ENCODE peak calls at places on chromosomes 13 and 19, in seven cellular contexts. One of them, this sample, is unnamed.
A peak's percentile ranks its signal among the peaks of the same experiment; 100 is the strongest.

GRCh38 chr13:44932171-44932849 is 57.0 kb downstream of the NUFIP1 start:
- DNase-seq in dermis blood vessel endothelial cell: no peak
- DNase-seq in HFF-Myc: no peak
- DNase-seq in stimulated activated CD4-positive, alpha-beta T cell treated with anti-CD3 and anti-CD28 coated beads, Interleukin-1b, Interleukin-23, amount 100 ng/mL, for 1 hour: no peak
- DNase-seq in iPS DF 6.9: no peak
- DNase-seq in pulmonary artery endothelial cell: no peak
- DNase-seq in HEK293T: no peak
- DNase-seq in this sample: no peak

GRCh38 chr19:40217921-40218890 is at the start of gene TTC9B:
- DNase-seq in dermis blood vessel endothelial cell: peak; percentile 43
- DNase-seq in pulmonary artery endothelial cell: no peak
- DNase-seq in HEK293T: peak; percentile 51
- DNase-seq in stimulated activated CD4-positive, alpha-beta T cell treated with anti-CD3 and anti-CD28 coated beads, Interleukin-1b, Interleukin-23, amount 100 ng/mL, for 1 hour: no peak
- DNase-seq in HFF-Myc: no peak
- DNase-seq in iPS DF 6.9: no peak
- DNase-seq in this sample: peak; percentile 84

GRCh38 chr13:45325806-45326205 is 15.2 kb downstream of the TPT1 start:
- DNase-seq in dermis blood vessel endothelial cell: peak; percentile 82
- DNase-seq in pulmonary artery endothelial cell: no peak
- DNase-seq in stimulated activated CD4-positive, alpha-beta T cell treated with anti-CD3 and anti-CD28 coated beads, Interleukin-1b, Interleukin-23, amount 100 ng/mL, for 1 hour: no peak
- DNase-seq in iPS DF 6.9: no peak
- DNase-seq in HFF-Myc: peak; percentile 81
- DNase-seq in HEK293T: no peak
- DNase-seq in this sample: no peak

GRCh38 chr13:51518847-51519246 is 65.4 kb upstream of the WDFY2 start:
- DNase-seq in stimulated activated CD4-positive, alpha-beta T cell treated with anti-CD3 and anti-CD28 coated beads, Interleukin-1b, Interleukin-23, amount 100 ng/mL, for 1 hour: no peak
- DNase-seq in HEK293T: no peak
- DNase-seq in pulmonary artery endothelial cell: no peak
- DNase-seq in dermis blood vessel endothelial cell: no peak
- DNase-seq in HFF-Myc: no peak
- DNase-seq in iPS DF 6.9: no peak
- DNase-seq in this sample: no peak

GRCh38 chr13:34942732-34943674 is 933 bp downstream of the NBEA start:
- DNase-seq in pulmonary artery endothelial cell: no peak
- DNase-seq in HEK293T: peak; percentile 49
- DNase-seq in iPS DF 6.9: no peak
- DNase-seq in stimulated activated CD4-positive, alpha-beta T cell treated with anti-CD3 and anti-CD28 coated beads, Interleukin-1b, Interleukin-23, amount 100 ng/mL, for 1 hour: no peak
- DNase-seq in HFF-Myc: no peak
- DNase-seq in dermis blood vessel endothelial cell: no peak
- DNase-seq in this sample: peak; percentile 61

GRCh38 chr19:47890865-47891621 is 4.9 kb upstream of the SULT2A1 start:
- DNase-seq in iPS DF 6.9: no peak
- DNase-seq in pulmonary artery endothelial cell: no peak
- DNase-seq in HEK293T: no peak
- DNase-seq in stimulated activated CD4-positive, alpha-beta T cell treated with anti-CD3 and anti-CD28 coated beads, Interleukin-1b, Interleukin-23, amount 100 ng/mL, for 1 hour: no peak
- DNase-seq in HFF-Myc: no peak
- DNase-seq in dermis blood vessel endothelial cell: no peak
- DNase-seq in this sample: no peak

GRCh38 chr13:73251866-73252265 is 193.1 kb downstream of the KLF5 start:
- DNase-seq in pulmonary artery endothelial cell: no peak
- DNase-seq in HEK293T: no peak
- DNase-seq in iPS DF 6.9: no peak
- DNase-seq in stimulated activated CD4-positive, alpha-beta T cell treated with anti-CD3 and anti-CD28 coated beads, Interleukin-1b, Interleukin-23, amount 100 ng/mL, for 1 hour: no peak
- DNase-seq in HFF-Myc: no peak
- DNase-seq in dermis blood vessel endothelial cell: no peak
- DNase-seq in this sample: no peak

GRCh38 chr19:54389556-54389955 is 24.8 kb upstream of the LAIR1 start:
- DNase-seq in pulmonary artery endothelial cell: peak; percentile 11
- DNase-seq in stimulated activated CD4-positive, alpha-beta T cell treated with anti-CD3 and anti-CD28 coated beads, Interleukin-1b, Interleukin-23, amount 100 ng/mL, for 1 hour: no peak
- DNase-seq in HEK293T: no peak
- DNase-seq in HFF-Myc: no peak
- DNase-seq in iPS DF 6.9: no peak
- DNase-seq in dermis blood vessel endothelial cell: peak; percentile 47
- DNase-seq in this sample: no peak

GRCh38 chr19:58563034-58563573 is 4.7 kb upstream of the UBE2M start:
- DNase-seq in HEK293T: no peak
- DNase-seq in HFF-Myc: no peak
- DNase-seq in pulmonary artery endothelial cell: no peak
- DNase-seq in dermis blood vessel endothelial cell: no peak
- DNase-seq in stimulated activated CD4-positive, alpha-beta T cell treated with anti-CD3 and anti-CD28 coated beads, Interleukin-1b, Interleukin-23, amount 100 ng/mL, for 1 hour: no peak
- DNase-seq in iPS DF 6.9: no peak
- DNase-seq in this sample: peak; percentile 30

GRCh38 chr19:43306097-43306496 is 36.8 kb upstream of the PSG9 start:
- DNase-seq in dermis blood vessel endothelial cell: no peak
- DNase-seq in HFF-Myc: no peak
- DNase-seq in pulmonary artery endothelial cell: no peak
- DNase-seq in stimulated activated CD4-positive, alpha-beta T cell treated with anti-CD3 and anti-CD28 coated beads, Interleukin-1b, Interleukin-23, amount 100 ng/mL, for 1 hour: no peak
- DNase-seq in HEK293T: no peak
- DNase-seq in iPS DF 6.9: no peak
- DNase-seq in this sample: no peak